ENCODE peak calls at places on chromosomes 1 and 21, in five cellular contexts. I, L, M, F and T are unnamed samples.

GRCh38 chr1:31739281-31739853 is 24.8 kb downstream of the ADGRB2 start:
- DNase-seq in I (no peak), L (no peak), M (no peak), F (no peak), T (no peak)

GRCh38 chr1:9008236-9008635 is 18.0 kb downstream of the SLC2A7 start:
- DNase-seq in I (no peak), L (no peak), M (no peak), F (no peak), T (no peak)

GRCh38 chr1:225228871-225229303 is 199.0 kb downstream of the LBR start:
- DNase-seq in I (no peak), L (no peak), M (no peak), F (no peak), T (no peak)

GRCh38 chr1:206851611-206852010 is 13.8 kb upstream of the IL20 start:
- DNase-seq in I (no peak), L (no peak), M (no peak), F (no peak), T (no peak)

GRCh38 chr21:44955803-44956175 is 16.0 kb downstream of the SLX9 start:
- DNase-seq in I (no peak), L (no peak), M (no peak), F (no peak), T (no peak)

GRCh38 chr1:54404939-54405880 is 984 bp downstream of the SSBP3 start:
- DNase-seq in I (no peak), L (peak), M (no peak), F (no peak), T (no peak)

GRCh38 chr1:187630653-187631380 is 802.1 kb downstream of the PLA2G4A start:
- DNase-seq in I (no peak), L (no peak), M (no peak), F (no peak), T (no peak)

GRCh38 chr1:186272486-186272885 is 102.6 kb downstream of the TPR start:
- DNase-seq in I (no peak), L (no peak), M (no peak), F (no peak), T (no peak)

GRCh38 chr1:24688621-24689195 is 45.6 kb downstream of the SRRM1 start:
- DNase-seq in I (peak), L (peak), M (peak), F (peak), T (no peak)

GRCh38 chr21:25465263-25465662 is 142.0 kb downstream of the MRPL39 start:
- DNase-seq in I (no peak), L (no peak), M (no peak), F (no peak), T (no peak)

GRCh38 chr1:206924549-206925115 is 2.9 kb upstream of the FCMR start:
- DNase-seq in I (no peak), L (no peak), M (no peak), F (no peak), T (no peak)

GRCh38 chr1:20484526-20485462 is 1.2 kb downstream of the CAMK2N1 start:
- DNase-seq in I (no peak), L (peak), M (peak), F (peak), T (no peak)

GRCh38 chr1:211579434-211580302 is 707 bp upstream of the SLC30A1 start:
- DNase-seq in I (no peak), L (no peak), M (peak), F (no peak), T (no peak)

GRCh38 chr1:234065794-234066447 is 161.4 kb downstream of the SLC35F3 start:
- DNase-seq in I (peak), L (peak), M (peak), F (peak), T (no peak)

GRCh38 chr1:214957330-214958137 is 125.0 kb upstream of the KCNK2 start:
- DNase-seq in I (peak), L (no peak), M (no peak), F (no peak), T (peak)

GRCh38 chr1:1432951-1433803 is 2.3 kb upstream of the VWA1 start:
- DNase-seq in I (no peak), L (no peak), M (no peak), F (peak), T (no peak)

GRCh38 chr1:41485605-41486004 is 1.1 kb upstream of the EDN2 start:
- DNase-seq in I (peak), L (no peak), M (no peak), F (no peak), T (no peak)

GRCh38 chr1:55484173-55484572 is 269.0 kb upstream of the USP24 start:
- DNase-seq in I (no peak), L (no peak), M (no peak), F (no peak), T (no peak)

GRCh38 chr1:231583376-231583775 is 43.2 kb upstream of the DISC1 start:
- DNase-seq in I (no peak), L (no peak), M (no peak), F (no peak), T (no peak)

GRCh38 chr1:8010080-8010664 is 15.9 kb downstream of the ERRFI1 start:
- DNase-seq in I (no peak), L (no peak), M (no peak), F (no peak), T (no peak)

GRCh38 chr21:35189077-35189863 is 140.2 kb upstream of the RUNX1 start:
- DNase-seq in I (no peak), L (no peak), M (no peak), F (no peak), T (no peak)

GRCh38 chr1:235343726-235344125 is 15.4 kb downstream of the GGPS1 start:
- DNase-seq in I (no peak), L (no peak), M (no peak), F (no peak), T (no peak)

GRCh38 chr1:228486596-228487335 is 416 bp upstream of the RNF187 start:
- DNase-seq in I (peak), L (peak), M (peak), F (peak), T (peak)